ENCODE peak calls at places on chromosome 10, in ten cellular contexts. L, K, R, S, F, J, P, O, E and B are unnamed samples.

GRCh38 chr10:16360001-16360400 is 76.8 kb upstream of the PTER start:
- DNase-seq in K (no peak), F (no peak), S (no peak), L (no peak), R (no peak), P (no peak), O (no peak), J (no peak), E (no peak), B (no peak)

GRCh38 chr10:32937824-32938482 is 20.1 kb downstream of the ITGB1 start:
- DNase-seq in F (no peak), R (peak; percentile 38), P (peak; percentile 50), S (no peak), K (peak; percentile 19), E (no peak), O (no peak), L (no peak), J (no peak), B (peak; percentile 76)

GRCh38 chr10:46050956-46051355 is 4.9 kb upstream of the MSMB start:
- DNase-seq in S (no peak), R (peak; percentile 21), L (no peak), K (no peak), O (no peak), J (no peak), P (peak; percentile 5), F (no peak), E (no peak), B (no peak)

GRCh38 chr10:28095791-28096367 is 97.0 kb upstream of the ODAD2 start:
- DNase-seq in J (no peak), O (no peak), F (no peak), L (no peak), P (no peak), R (peak; percentile 30), S (no peak), K (no peak), E (no peak), B (no peak)

GRCh38 chr10:48792121-48792520 is 107.4 kb downstream of the WDFY4 start:
- DNase-seq in J (no peak), K (no peak), R (no peak), L (no peak), F (no peak), E (no peak), O (no peak), P (no peak), S (no peak), B (no peak)

GRCh38 chr10:102859911-102860310 is 5.9 kb downstream of the BORCS7 start:
- DNase-seq in J (no peak), F (no peak), K (no peak), P (no peak), O (no peak), L (no peak), E (no peak), S (no peak), R (no peak), B (no peak)

GRCh38 chr10:73248259-73248724 is 1.2 kb upstream of the DNAJC9 start:
- DNase-seq in S (no peak), R (peak; percentile 24), O (no peak), L (no peak), P (no peak), F (no peak), J (no peak), K (no peak), E (no peak), B (no peak)

GRCh38 chr10:52258791-52259427 is 55.2 kb upstream of the DKK1 start:
- DNase-seq in R (no peak), L (no peak), P (peak; percentile 23), S (no peak), K (no peak), O (no peak), E (no peak), F (peak; percentile 53), J (no peak), B (peak; percentile 44)

GRCh38 chr10:94219829-94220228 is 142.9 kb downstream of the NOC3L start:
- DNase-seq in J (no peak), L (no peak), F (no peak), S (no peak), R (peak; percentile 57), P (peak; percentile 9), K (no peak), E (no peak), O (no peak), B (peak; percentile 47)

GRCh38 chr10:50322075-50322474 is 70.8 kb upstream of the ASAH2 start:
- DNase-seq in O (no peak), K (no peak), R (peak; percentile 65), S (no peak), F (no peak), P (peak; percentile 56), E (no peak), J (no peak), L (no peak), B (peak; percentile 51)

GRCh38 chr10:122019414-122019975 is 30.5 kb downstream of the TACC2 start:
- DNase-seq in K (peak; percentile 89), L (no peak), O (no peak), J (no peak), P (no peak), F (peak; percentile 48), E (peak; percentile 67), S (peak; percentile 68), R (no peak), B (no peak)
- H3K4me3 ChIP-seq in K (peak overlapping the region; percentile 32), L (no peak overlapping the region), O (peak overlapping the region; percentile 13), J (no peak overlapping the region), P (no peak overlapping the region), F (peak overlapping the region; percentile 45), E (no peak overlapping the region), S (peak overlapping the region; percentile 46), R (no peak overlapping the region), B (no peak overlapping the region)

GRCh38 chr10:114539623-114540022 is 118.5 kb downstream of the ABLIM1 start:
- DNase-seq in E (no peak), P (no peak), S (no peak), O (no peak), R (no peak), J (no peak), L (no peak), F (no peak), K (no peak), B (no peak)

GRCh38 chr10:114540191-114540590 is 117.9 kb downstream of the ABLIM1 start:
- DNase-seq in P (no peak), R (no peak), L (no peak), J (no peak), E (no peak), K (no peak), S (no peak), O (no peak), F (no peak), B (no peak)

GRCh38 chr10:114538544-114538906 is 119.5 kb downstream of the ABLIM1 start:
- DNase-seq in K (peak; percentile 85), S (no peak), P (no peak), R (no peak), F (no peak), L (peak; percentile 68), O (no peak), J (no peak), E (no peak), B (no peak)

GRCh38 chr10:114541081-114541833 is 116.8 kb downstream of the ABLIM1 start:
- DNase-seq in E (no peak), P (peak; percentile 91), J (no peak), F (peak; percentile 57), O (peak; percentile 51), S (no peak), L (peak; percentile 80), K (peak; percentile 61), R (peak; percentile 89), B (peak; percentile 59)

DNA sequence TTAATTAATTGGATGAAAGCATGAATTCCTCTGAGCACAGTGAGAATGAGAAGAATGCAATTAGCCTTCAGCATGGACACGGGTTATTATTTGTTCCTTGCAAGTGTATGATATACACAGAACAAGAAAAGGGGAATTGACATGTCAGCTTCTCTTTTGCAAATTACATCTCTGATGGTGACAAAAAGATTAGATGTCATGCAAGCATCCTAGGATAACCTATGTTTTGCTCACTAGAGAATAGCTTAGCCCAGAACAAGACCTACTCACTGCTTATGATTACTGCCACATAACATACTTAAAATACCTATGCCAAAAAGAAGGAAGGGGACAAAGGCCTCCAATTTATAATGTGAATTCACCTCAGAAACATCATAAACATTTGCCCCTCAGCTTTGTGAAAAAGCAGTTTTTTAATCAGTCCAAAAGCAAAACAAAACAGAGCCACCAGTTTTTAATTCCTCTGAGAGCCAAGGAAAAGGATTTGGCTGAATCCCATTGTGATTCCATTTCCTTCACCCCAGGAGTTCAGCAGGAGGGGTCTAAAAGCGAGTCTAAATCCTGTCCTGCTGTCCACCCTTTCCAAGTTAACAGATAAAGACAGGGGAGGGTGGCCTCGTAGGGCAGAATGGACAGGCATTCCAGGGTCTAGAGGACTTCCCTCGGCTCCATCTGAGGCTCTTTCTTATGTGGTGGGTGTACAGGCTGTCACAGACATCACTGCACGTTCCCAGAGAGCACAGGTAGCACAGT is 120.1 kb downstream of the ABLIM1 start:
- DNase-seq in F (no peak), J (no peak), O (no peak), P (no peak), E (no peak), K (no peak), L (no peak), S (no peak), R (no peak), B (no peak)
- H3K4me3 ChIP-seq in F (no peak overlapping the region), J (no peak overlapping the region), O (no peak overlapping the region), P (no peak overlapping the region), E (no peak overlapping the region), K (no peak overlapping the region), L (peak overlapping the region; percentile 12), S (no peak overlapping the region), R (no peak overlapping the region), B (no peak overlapping the region)

DNA sequence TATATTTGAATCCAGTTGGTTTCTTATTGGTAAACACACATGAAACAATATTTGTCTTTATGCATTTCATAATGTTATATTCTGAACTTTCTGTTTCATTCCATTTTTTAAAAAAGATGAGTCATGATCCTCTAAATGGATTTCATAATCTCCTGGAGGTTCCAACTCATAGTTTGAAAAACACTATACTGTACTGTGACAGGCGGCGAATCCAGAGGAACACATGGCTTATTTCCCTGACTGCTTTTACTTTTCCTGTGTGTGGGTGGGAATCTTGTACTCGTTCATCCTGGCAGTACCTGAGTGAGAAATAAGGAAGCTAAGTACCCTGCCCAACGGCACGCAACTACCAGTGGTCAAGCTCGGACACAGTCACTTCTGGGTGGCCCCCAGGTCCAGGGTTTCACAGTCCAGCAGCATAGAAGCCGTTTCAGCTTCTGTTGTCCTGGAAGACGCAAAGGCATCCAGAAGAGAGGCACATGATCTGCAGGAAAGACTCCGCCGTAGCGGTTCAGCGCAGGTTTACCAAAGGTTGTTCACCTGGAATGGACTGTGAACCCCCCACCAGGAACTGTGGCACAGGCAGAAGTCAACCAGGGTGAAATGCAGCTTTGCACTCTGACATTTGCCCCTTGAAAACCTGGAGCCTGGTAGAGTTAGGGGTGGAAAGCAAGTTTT is 117.7 kb downstream of the CCNY start:
- DNase-seq in E (no peak), O (no peak), F (no peak), R (peak; percentile 63), L (no peak), P (peak; percentile 75), J (no peak), K (no peak), S (no peak), B (peak; percentile 76)
- H3K4me3 ChIP-seq in E (no peak overlapping the region), O (peak overlapping the region; percentile 5), F (peak overlapping the region; percentile 23), R (peak overlapping the region; percentile 10), L (no peak overlapping the region), P (peak overlapping the region; percentile 3), J (no peak overlapping the region), K (no peak overlapping the region), S (no peak overlapping the region), B (peak overlapping the region; percentile 25)

DNA sequence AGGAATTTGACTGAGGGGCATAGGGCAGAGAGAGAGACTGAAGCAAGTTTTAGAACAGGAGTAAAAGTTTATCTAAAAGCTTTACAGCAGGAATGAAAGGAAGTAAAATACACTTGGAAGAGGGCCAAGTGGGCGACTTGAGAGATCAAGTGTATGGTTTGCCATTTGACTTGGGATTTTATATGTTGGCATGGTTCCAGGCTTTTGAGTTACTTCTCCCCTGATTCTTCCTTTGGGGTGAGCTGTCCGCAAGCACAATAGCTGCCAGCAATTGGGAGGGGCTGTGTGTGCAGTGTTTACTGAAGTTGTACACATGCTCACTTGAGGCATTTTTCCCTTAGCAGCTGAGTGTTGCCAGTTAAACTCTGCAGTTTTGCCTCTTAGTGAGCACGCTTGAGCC is 892.0 kb upstream of the MBL2 start:
- DNase-seq in O (no peak), E (no peak), P (peak; percentile 3), S (no peak), J (no peak), L (no peak), R (no peak), K (peak; percentile 65), F (no peak), B (peak; percentile 1)
- H3K4me3 ChIP-seq in O (no peak overlapping the region), E (no peak overlapping the region), P (no peak overlapping the region), S (peak overlapping the region; percentile 21), J (no peak overlapping the region), L (no peak overlapping the region), R (no peak overlapping the region), K (no peak overlapping the region), F (no peak overlapping the region), B (no peak overlapping the region)